ENCODE peak calls at places on chromosome 6, in six cellular contexts. One of them, this sample, is unnamed.

GRCh38 chr6:51410453-51410852 is 591.8 kb downstream of the TFAP2B start:
- DNase-seq in stimulated activated CD8-positive, alpha-beta memory T cell treated with anti-CD3 and anti-CD28 coated beads, Interleukin-2, amount 100 ng/mL, for 1 hour: no peak
- DNase-seq in NCI-H2171: no peak
- DNase-seq in lower lobe of right lung: no peak
- DNase-seq in stimulated activated naive CD4-positive, alpha-beta T cell treated with Interleukin-2 at 50 U/mL for 16 hours: no peak
- DNase-seq in WERI-Rb-1: no peak
- DNase-seq in this sample: no peak

GRCh38 chr6:155272353-155273222 is 8.8 kb downstream of the CLDN20 start:
- DNase-seq in stimulated activated CD8-positive, alpha-beta memory T cell treated with anti-CD3 and anti-CD28 coated beads, Interleukin-2, amount 100 ng/mL, for 1 hour: no peak
- DNase-seq in NCI-H2171: no peak
- DNase-seq in lower lobe of right lung: no peak
- DNase-seq in stimulated activated naive CD4-positive, alpha-beta T cell treated with Interleukin-2 at 50 U/mL for 16 hours: no peak
- DNase-seq in WERI-Rb-1: no peak
- DNase-seq in this sample: no peak

GRCh38 chr6:169575365-169575764 is 126.5 kb downstream of the WDR27 start:
- DNase-seq in stimulated activated CD8-positive, alpha-beta memory T cell treated with anti-CD3 and anti-CD28 coated beads, Interleukin-2, amount 100 ng/mL, for 1 hour: no peak
- DNase-seq in NCI-H2171: no peak
- DNase-seq in lower lobe of right lung: no peak
- DNase-seq in stimulated activated naive CD4-positive, alpha-beta T cell treated with Interleukin-2 at 50 U/mL for 16 hours: no peak
- DNase-seq in WERI-Rb-1: no peak
- DNase-seq in this sample: no peak

GRCh38 chr6:109783245-109783990 is 92.3 kb downstream of the FIG4 start:
- DNase-seq in stimulated activated CD8-positive, alpha-beta memory T cell treated with anti-CD3 and anti-CD28 coated beads, Interleukin-2, amount 100 ng/mL, for 1 hour: no peak
- DNase-seq in NCI-H2171: no peak
- DNase-seq in lower lobe of right lung: no peak
- DNase-seq in stimulated activated naive CD4-positive, alpha-beta T cell treated with Interleukin-2 at 50 U/mL for 16 hours: no peak
- DNase-seq in WERI-Rb-1: no peak
- DNase-seq in this sample: no peak

GRCh38 chr6:159305159-159305558 is 136.0 kb downstream of the FNDC1 start:
- DNase-seq in stimulated activated CD8-positive, alpha-beta memory T cell treated with anti-CD3 and anti-CD28 coated beads, Interleukin-2, amount 100 ng/mL, for 1 hour: no peak
- DNase-seq in NCI-H2171: no peak
- DNase-seq in lower lobe of right lung: no peak
- DNase-seq in stimulated activated naive CD4-positive, alpha-beta T cell treated with Interleukin-2 at 50 U/mL for 16 hours: no peak
- DNase-seq in WERI-Rb-1: no peak
- DNase-seq in this sample: no peak

GRCh38 chr6:20960067-20960466 is 425.8 kb downstream of the CDKAL1 start:
- DNase-seq in stimulated activated CD8-positive, alpha-beta memory T cell treated with anti-CD3 and anti-CD28 coated beads, Interleukin-2, amount 100 ng/mL, for 1 hour: no peak
- DNase-seq in NCI-H2171: no peak
- DNase-seq in lower lobe of right lung: no peak
- DNase-seq in stimulated activated naive CD4-positive, alpha-beta T cell treated with Interleukin-2 at 50 U/mL for 16 hours: no peak
- DNase-seq in WERI-Rb-1: no peak
- DNase-seq in this sample: no peak

GRCh38 chr6:150255840-150256239 is 113.0 kb upstream of the IYD start:
- DNase-seq in stimulated activated CD8-positive, alpha-beta memory T cell treated with anti-CD3 and anti-CD28 coated beads, Interleukin-2, amount 100 ng/mL, for 1 hour: no peak
- DNase-seq in NCI-H2171: no peak
- DNase-seq in lower lobe of right lung: no peak
- DNase-seq in stimulated activated naive CD4-positive, alpha-beta T cell treated with Interleukin-2 at 50 U/mL for 16 hours: no peak
- DNase-seq in WERI-Rb-1: no peak
- DNase-seq in this sample: no peak

GRCh38 chr6:157570752-157571151 is 189.8 kb downstream of the ZDHHC14 start:
- DNase-seq in stimulated activated CD8-positive, alpha-beta memory T cell treated with anti-CD3 and anti-CD28 coated beads, Interleukin-2, amount 100 ng/mL, for 1 hour: no peak
- DNase-seq in NCI-H2171: no peak
- DNase-seq in lower lobe of right lung: no peak
- DNase-seq in stimulated activated naive CD4-positive, alpha-beta T cell treated with Interleukin-2 at 50 U/mL for 16 hours: no peak
- DNase-seq in WERI-Rb-1: no peak
- DNase-seq in this sample: no peak

GRCh38 chr6:157647261-157647915 is 175.7 kb upstream of the SNX9 start:
- DNase-seq in stimulated activated CD8-positive, alpha-beta memory T cell treated with anti-CD3 and anti-CD28 coated beads, Interleukin-2, amount 100 ng/mL, for 1 hour: no peak
- DNase-seq in NCI-H2171: no peak
- DNase-seq in lower lobe of right lung: no peak
- DNase-seq in stimulated activated naive CD4-positive, alpha-beta T cell treated with Interleukin-2 at 50 U/mL for 16 hours: no peak
- DNase-seq in WERI-Rb-1: no peak
- DNase-seq in this sample: no peak

GRCh38 chr6:46263709-46264091 is 92.9 kb upstream of the ENPP5 start:
- DNase-seq in stimulated activated CD8-positive, alpha-beta memory T cell treated with anti-CD3 and anti-CD28 coated beads, Interleukin-2, amount 100 ng/mL, for 1 hour: no peak
- DNase-seq in NCI-H2171: no peak
- DNase-seq in lower lobe of right lung: no peak
- DNase-seq in stimulated activated naive CD4-positive, alpha-beta T cell treated with Interleukin-2 at 50 U/mL for 16 hours: no peak
- DNase-seq in WERI-Rb-1: no peak
- DNase-seq in this sample: no peak